ENCODE peak calls at places on chromosomes 7 and 10, in four cellular contexts. H is psoas muscle, U is neural crest cell, B is fibroblast of mammary gland. Q is an unnamed sample.

GRCh38 chr10:15789793-15790525 is 70.2 kb upstream of the ITGA8 start:
- DNase-seq in H (no peak), B (peak), U (no peak), Q (no peak)

GRCh38 chr10:30591249-30591670 is 38.3 kb downstream of the LYZL2 start:
- DNase-seq in U (peak), B (peak), H (no peak), Q (peak)

GRCh38 chr7:111380945-111381344 is 181.3 kb downstream of the IMMP2L start:
- DNase-seq in B (no peak), H (no peak), U (no peak), Q (no peak)

GRCh38 chr7:36796850-36797618 is 72.7 kb upstream of the AOAH start:
- DNase-seq in H (no peak), B (no peak), U (no peak), Q (no peak)

GRCh38 chr7:66050990-66051424 is 24.6 kb upstream of the ASL start:
- DNase-seq in B (peak), U (no peak), H (no peak), Q (no peak)

GRCh38 chr7:150855046-150855445 is 2.7 kb downstream of the AOC1 start:
- DNase-seq in H (no peak), B (no peak), U (no peak), Q (no peak)

GRCh38 chr7:154863766-154864530 is 139.0 kb downstream of the PAXIP1 start:
- DNase-seq in B (no peak), H (no peak), U (no peak), Q (no peak)

GRCh38 chr10:131533846-131534526 is 222.5 kb upstream of the TCERG1L start:
- DNase-seq in H (no peak), B (no peak), U (no peak), Q (no peak)

GRCh38 chr7:133052826-133053225 is 29.1 kb downstream of the CHCHD3 start:
- DNase-seq in U (no peak), B (no peak), H (no peak), Q (no peak)

GRCh38 chr7:116242759-116243158 is 32.4 kb downstream of the TES start:
- DNase-seq in H (no peak), B (peak), U (no peak), Q (no peak)

DNA sequence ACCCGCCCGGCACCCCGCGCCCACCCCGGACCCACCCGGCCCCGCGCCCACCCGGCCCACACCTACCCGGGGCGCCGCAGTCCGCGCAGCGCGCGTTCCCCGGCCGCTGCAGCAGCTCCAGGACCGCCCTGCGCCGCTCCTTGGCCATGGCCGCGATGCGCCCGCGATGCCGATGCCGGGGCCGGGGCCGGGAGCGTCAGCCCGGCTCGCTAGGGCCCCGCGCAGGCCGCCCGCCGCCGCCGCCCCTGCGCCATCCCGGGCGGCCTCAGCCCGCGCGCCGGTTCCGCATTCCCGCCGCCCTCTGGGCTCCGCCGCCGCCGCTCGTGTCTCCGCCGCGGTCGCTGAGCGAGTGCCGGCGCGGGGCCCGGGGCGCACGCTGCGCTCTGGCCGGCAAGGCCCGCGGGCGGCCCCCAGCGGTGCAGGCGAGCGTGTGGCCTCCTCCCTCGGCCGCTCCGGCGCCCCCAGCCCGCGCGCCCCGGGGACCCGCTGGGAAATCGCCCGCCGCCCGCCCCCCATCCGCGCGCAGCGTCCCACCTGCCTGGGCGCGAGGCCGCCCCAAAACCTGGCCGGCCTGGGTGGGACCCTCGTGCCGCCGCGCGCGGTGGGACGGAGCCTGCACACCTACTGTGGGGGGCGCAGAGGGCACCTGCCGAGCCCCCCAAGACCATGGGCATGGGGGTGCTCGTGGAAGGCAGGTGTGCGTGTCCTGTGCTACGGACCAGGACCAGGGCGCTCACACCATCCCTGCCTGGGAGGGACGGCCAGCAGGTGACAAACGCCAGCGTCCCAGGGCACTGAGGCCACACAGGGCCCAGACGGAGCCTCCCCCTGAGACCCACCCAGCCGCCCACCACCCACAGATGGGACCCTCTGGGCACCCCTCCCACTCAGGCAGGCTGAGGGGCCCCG is at the start of gene ADAP1:
- DNase-seq in U (peak), B (no peak), H (peak), Q (peak)
- TF ChIP-seq CTCF in U (peak), B (no peak), H (no peak), Q (no peak)

DNA sequence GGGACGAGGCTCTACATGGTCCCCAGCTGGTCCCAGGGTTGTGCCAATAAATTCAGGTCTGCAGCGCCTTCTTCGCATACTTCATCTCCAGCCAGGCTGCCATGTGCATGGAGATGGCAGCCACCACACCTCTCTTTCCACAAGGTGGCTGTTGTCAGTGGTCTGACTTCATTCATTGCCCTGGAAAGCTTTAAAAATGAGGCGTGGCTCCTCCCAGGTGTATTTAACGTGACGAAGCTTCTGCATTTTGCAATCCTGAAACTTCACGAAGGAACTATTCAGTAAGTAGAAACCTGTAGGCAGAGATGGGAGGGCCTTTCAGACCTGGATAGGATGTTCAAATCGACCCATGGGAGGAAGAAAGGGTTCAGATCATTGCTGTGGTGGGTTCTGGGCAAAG is 53.7 kb downstream of the PFKFB3 start:
- DNase-seq in B (no peak), U (no peak), H (no peak), Q (no peak)
- TF ChIP-seq CTCF in B (no peak), U (no peak), H (no peak), Q (no peak)

DNA sequence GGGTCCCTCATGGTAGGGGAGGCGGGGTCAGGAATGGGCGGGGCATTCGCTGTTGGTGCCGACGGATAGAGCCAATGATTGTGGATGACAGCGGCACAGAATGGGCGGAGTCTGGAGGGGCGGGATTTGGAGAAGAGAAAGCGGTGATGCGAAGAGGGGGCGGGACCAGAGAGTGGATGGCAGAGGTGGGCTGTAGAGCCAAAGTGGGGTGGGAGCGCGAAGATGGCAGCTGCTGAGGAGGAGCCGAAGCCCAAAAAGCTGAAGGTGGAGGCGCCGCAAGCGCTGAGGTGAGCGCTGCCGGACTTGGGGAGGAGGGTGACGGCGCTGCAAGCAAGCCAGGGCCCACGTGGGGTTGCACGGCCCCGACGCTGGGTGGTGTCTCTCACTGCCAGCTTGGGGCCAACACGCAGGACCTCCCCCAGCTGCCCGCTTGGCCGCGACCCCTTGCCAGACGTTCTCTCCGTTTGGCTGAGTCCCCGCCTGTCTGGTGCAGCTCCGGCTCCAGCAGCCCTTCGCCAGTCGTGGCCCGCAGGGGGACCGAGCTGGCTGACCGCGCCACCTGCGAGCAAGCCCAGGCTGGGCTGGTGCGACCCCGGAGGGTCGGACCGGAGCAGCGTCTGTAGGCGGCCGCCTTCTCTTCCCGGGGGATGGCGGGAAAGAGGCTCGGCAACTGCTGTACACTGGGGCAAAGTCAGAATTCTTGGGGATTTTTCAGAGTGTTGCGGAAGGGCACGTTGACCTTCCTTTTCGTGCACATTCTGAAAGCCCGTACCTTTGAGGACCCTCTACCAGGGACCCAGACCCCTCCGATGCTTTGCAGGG is at the start of gene ADK:
- DNase-seq in U (peak), B (peak), H (peak), Q (peak)
- TF ChIP-seq CTCF in U (peak), B (no peak), H (peak), Q (no peak)

GRCh38 chr7:47991741-47992311 is 12.4 kb upstream of the HUS1 start:
- DNase-seq in B (peak), H (peak), U (peak), Q (peak)

GRCh38 chr7:47992446-47992845 is 13.0 kb upstream of the HUS1 start:
- DNase-seq in U (no peak), H (no peak), B (no peak), Q (no peak)

GRCh38 chr7:47991270-47991669 is 11.9 kb upstream of the HUS1 start:
- DNase-seq in B (no peak), U (no peak), H (no peak), Q (no peak)

GRCh38 chr7:47990592-47990991 is 11.2 kb upstream of the HUS1 start:
- DNase-seq in H (no peak), U (no peak), B (no peak), Q (no peak)

GRCh38 chr7:47988496-47989386 is 9.3 kb upstream of the HUS1 start:
- DNase-seq in H (no peak), U (no peak), B (no peak), Q (peak)
- TF ChIP-seq CTCF in H (no peak), U (peak), B (peak), Q (peak)

Q was measured in endothelial cell.